ENCODE peak calls at places on chromosomes 6 and 20, in nine cellular contexts. Y, W, H, V, K, B, U, F and R are unnamed samples.

GRCh38 chr6:148520109-148520841 is 177.6 kb downstream of the SASH1 start:
- DNase-seq in V (no peak), K (no peak), U (no peak), F (no peak), Y (no peak), B (no peak), H (no peak), W (no peak), R (no peak)

GRCh38 chr6:165704001-165704748 is 41.1 kb upstream of the PDE10A start:
- DNase-seq in F (no peak), H (no peak), K (no peak), Y (peak; percentile 56), U (peak; percentile 65), B (no peak), V (no peak), W (peak; percentile 51), R (no peak)

GRCh38 chr20:19935842-19936241 is 81.3 kb upstream of the NAA20 start:
- DNase-seq in W (no peak), K (no peak), H (no peak), B (peak; percentile 82), U (no peak), F (no peak), Y (no peak), V (no peak), R (no peak)

GRCh38 chr6:106476326-106477105 is 116.0 kb downstream of the CRYBG1 start:
- DNase-seq in V (no peak), K (no peak), F (no peak), W (no peak), Y (peak; percentile 90), U (peak; percentile 39), B (peak; percentile 82), H (no peak), R (no peak)

GRCh38 chr20:44598413-44599290 is 16.3 kb downstream of the PKIG start:
- DNase-seq in H (no peak), V (no peak), K (no peak), W (peak; percentile 34), Y (no peak), F (no peak), B (no peak), U (peak; percentile 43), R (peak; percentile 19)

GRCh38 chr6:40845588-40845987 is 193.4 kb downstream of the UNC5CL start:
- DNase-seq in K (no peak), W (peak; percentile 78), U (peak; percentile 74), H (no peak), V (no peak), F (no peak), Y (peak; percentile 34), B (peak; percentile 30), R (no peak)

GRCh38 chr6:36302227-36302976 is 32.5 kb downstream of the PNPLA1 start:
- DNase-seq in F (peak; percentile 36), W (peak; percentile 95), Y (peak; percentile 83), V (peak; percentile 64), B (peak; percentile 78), H (peak; percentile 90), K (peak; percentile 69), U (peak; percentile 95), R (peak; percentile 100)

GRCh38 chr20:47360207-47360488 is 3.6 kb upstream of the ZMYND8 start:
- DNase-seq in F (no peak), B (peak; percentile 95), U (peak; percentile 73), H (peak; percentile 81), V (no peak), W (no peak), K (no peak), Y (peak; percentile 44), R (peak; percentile 42)

GRCh38 chr20:10769700-10770099 is 95.9 kb upstream of the JAG1 start:
- DNase-seq in F (no peak), Y (peak; percentile 45), W (peak; percentile 86), H (no peak), U (peak; percentile 55), B (no peak), K (no peak), V (no peak), R (no peak)

GRCh38 chr20:13744403-13744802 is 40.3 kb downstream of the ESF1 start:
- DNase-seq in V (no peak), U (peak; percentile 7), W (no peak), F (no peak), Y (no peak), B (no peak), K (no peak), H (no peak), R (no peak)

GRCh38 chr6:44925100-44925739 is 402.9 kb upstream of the RUNX2 start:
- DNase-seq in H (no peak), F (no peak), W (no peak), K (no peak), V (no peak), B (peak; percentile 72), Y (peak; percentile 71), U (peak; percentile 65), R (no peak)

GRCh38 chr6:13450628-13451027 is 36.8 kb downstream of the GFOD1 start:
- DNase-seq in Y (no peak), U (no peak), F (no peak), V (no peak), K (no peak), H (no peak), B (no peak), W (no peak), R (no peak)

GRCh38 chr6:71107935-71108420 is 151.1 kb upstream of the B3GAT2 start:
- DNase-seq in B (peak; percentile 80), V (no peak), Y (peak; percentile 92), W (no peak), U (peak; percentile 90), H (no peak), F (peak; percentile 21), K (no peak), R (no peak)

GRCh38 chr20:59746155-59746554 is 141.8 kb downstream of the PHACTR3 start:
- DNase-seq in B (no peak), H (no peak), U (no peak), K (no peak), F (no peak), V (no peak), Y (no peak), W (no peak), R (no peak)

GRCh38 chr20:59745716-59746115 is 141.4 kb downstream of the PHACTR3 start:
- DNase-seq in Y (no peak), W (no peak), K (no peak), B (no peak), F (no peak), U (no peak), V (no peak), H (no peak), R (no peak)

GRCh38 chr20:59748555-59749292 is 144.4 kb downstream of the PHACTR3 start:
- DNase-seq in F (peak; percentile 68), U (no peak), K (no peak), W (no peak), V (peak; percentile 88), H (peak; percentile 84), B (no peak), Y (peak; percentile 46), R (no peak)

GRCh38 chr20:59749293-59749680 is 144.9 kb downstream of the PHACTR3 start:
- DNase-seq in K (no peak), Y (peak; percentile 58), H (no peak), F (peak; percentile 53), B (peak; percentile 9), W (no peak), U (no peak), V (peak; percentile 52), R (no peak)

GRCh38 chr20:59747671-59748515 is 143.6 kb downstream of the PHACTR3 start:
- DNase-seq in V (no peak), F (no peak), Y (no peak), W (no peak), H (no peak), U (no peak), B (no peak), K (no peak), R (no peak)
- TF ChIP-seq CTCF in V (no peak), F (no peak), Y (no peak), W (peak; percentile 17), H (no peak), U (no peak), B (no peak), K (no peak), R (no peak)

GRCh38 chr20:62376112-62377063 is 9.3 kb upstream of the LAMA5 start:
- DNase-seq in Y (peak; percentile 49), V (no peak), U (peak; percentile 61), F (no peak), W (peak; percentile 96), H (peak; percentile 87), K (no peak), B (peak; percentile 53), R (no peak)
- TF ChIP-seq CTCF in Y (peak; percentile 49), V (peak; percentile 42), U (peak; percentile 58), F (peak; percentile 63), W (peak; percentile 60), H (peak; percentile 75), K (no peak), B (peak; percentile 63), R (peak; percentile 19)

GRCh38 chr6:27312950-27313271 is 838 bp upstream of the POM121L2 start:
- DNase-seq in B (no peak), W (no peak), K (no peak), F (no peak), H (no peak), V (no peak), U (no peak), Y (no peak), R (no peak)
- TF ChIP-seq CTCF in B (no peak), W (no peak), K (no peak), F (no peak), H (no peak), V (no peak), U (no peak), Y (no peak), R (no peak)

DNA sequence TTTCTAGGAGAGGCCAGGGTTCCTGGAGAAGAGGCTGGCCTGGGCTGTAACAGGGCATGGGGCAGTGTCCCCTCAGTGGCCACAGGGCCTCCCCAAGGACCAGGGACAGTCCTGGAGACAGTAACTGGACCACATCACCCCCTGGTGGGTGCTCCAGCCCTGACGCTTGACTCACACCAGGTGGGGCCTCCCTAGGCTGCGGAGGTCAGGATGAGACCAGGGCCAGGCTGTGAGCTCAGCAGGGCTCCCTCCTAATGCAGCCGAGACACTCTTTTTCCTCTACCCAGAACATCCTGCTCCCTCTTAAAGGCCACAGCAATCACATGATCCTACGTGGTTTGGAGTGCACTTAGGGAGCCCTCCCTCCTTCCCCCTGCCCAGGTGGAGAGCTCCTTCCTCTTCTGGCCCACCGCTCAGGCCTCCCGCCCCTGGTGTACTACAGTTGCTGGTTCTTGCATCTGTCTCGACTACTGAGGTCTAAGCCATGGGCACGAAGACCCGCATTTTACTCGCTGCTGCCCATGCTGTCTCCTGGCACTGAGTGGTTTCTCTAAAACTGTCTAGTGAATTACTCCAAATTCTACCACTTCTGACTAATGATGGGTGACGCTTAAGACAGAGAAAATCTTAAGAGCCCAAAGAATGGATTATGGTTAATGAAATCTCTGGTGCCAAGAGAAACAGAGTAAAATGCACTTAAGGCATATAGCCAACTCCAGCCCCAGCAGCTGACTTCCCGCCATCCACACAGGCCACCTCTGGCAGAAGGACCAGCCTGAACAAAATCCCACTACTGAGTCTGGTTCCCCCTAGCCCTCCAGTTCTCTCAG is 166.1 kb upstream of the CST7 start:
- DNase-seq in H (peak; percentile 45), B (no peak), F (no peak), V (no peak), Y (peak; percentile 51), W (peak; percentile 21), U (peak; percentile 28), K (no peak), R (no peak)
- TF ChIP-seq CTCF in H (no peak), B (no peak), F (no peak), V (no peak), Y (peak; percentile 4), W (peak; percentile 16), U (peak; percentile 32), K (no peak), R (no peak)

GRCh38 chr6:56246941-56247653 is at the start of gene COL21A1:
- DNase-seq in K (no peak), F (no peak), V (no peak), U (peak; percentile 46), W (peak; percentile 89), Y (peak; percentile 33), H (peak; percentile 81), B (no peak), R (no peak)
- TF ChIP-seq CTCF in K (no peak), F (peak; percentile 48), V (peak; percentile 45), U (peak; percentile 61), W (peak; percentile 57), Y (peak; percentile 54), H (no peak), B (no peak), R (no peak)